ENCODE peak calls at places on chromosome 10, in eight cellular contexts. J, F, M, E, K, W, I and A are unnamed samples.

GRCh38 chr10:94500063-94500462 is 45.5 kb upstream of the HELLS start:
- DNase-seq in F (no peak), I (no peak), J (peak; percentile 5), E (no peak), K (no peak), W (peak; percentile 15), M (no peak), A (no peak)

GRCh38 chr10:130044067-130045061 is 66.3 kb downstream of the C10orf143 start:
- DNase-seq in E (no peak), F (no peak), K (no peak), M (no peak), W (no peak), J (no peak), I (no peak), A (no peak)

GRCh38 chr10:5571826-5572225 is 47.1 kb downstream of the CALML3 start:
- DNase-seq in J (no peak), M (no peak), F (no peak), K (no peak), I (no peak), W (no peak), E (no peak), A (no peak)

GRCh38 chr10:71963351-71963755 is 842 bp upstream of the CHST3 start:
- DNase-seq in J (no peak), F (no peak), M (no peak), W (no peak), I (peak; percentile 85), E (no peak), K (no peak), A (no peak)

GRCh38 chr10:105855791-105856190 is 1214.7 kb downstream of the SORCS3 start:
- DNase-seq in J (no peak), M (no peak), W (no peak), F (no peak), E (no peak), K (no peak), I (no peak), A (no peak)

GRCh38 chr10:37640301-37640700 is 217.1 kb downstream of the ZNF248 start:
- DNase-seq in M (no peak), W (no peak), K (no peak), J (no peak), E (no peak), I (no peak), F (no peak), A (no peak)

GRCh38 chr10:73577788-73578187 is 13.4 kb downstream of the USP54 start:
- DNase-seq in M (peak; percentile 73), K (no peak), W (peak; percentile 5), I (peak; percentile 83), E (no peak), J (peak; percentile 99), F (peak; percentile 41), A (no peak)

GRCh38 chr10:79014796-79015195 is 54.0 kb upstream of the ZMIZ1 start:
- DNase-seq in J (no peak), W (no peak), I (peak; percentile 15), E (no peak), K (no peak), M (no peak), F (peak; percentile 75), A (no peak)

GRCh38 chr10:101258179-101258885 is 29.1 kb upstream of the LBX1 start:
- DNase-seq in K (no peak), F (no peak), W (no peak), E (no peak), M (no peak), J (peak; percentile 32), I (no peak), A (no peak)

GRCh38 chr10:61001731-61002122 is 57.7 kb upstream of the RHOBTB1 start:
- DNase-seq in K (no peak), F (no peak), I (no peak), W (no peak), E (no peak), M (no peak), J (no peak), A (no peak)

GRCh38 chr10:70466951-70467350 is 11.6 kb upstream of the PALD1 start:
- DNase-seq in J (no peak), F (no peak), E (no peak), W (no peak), M (no peak), K (no peak), I (no peak), A (no peak)

GRCh38 chr10:124712704-124713407 is 31.3 kb downstream of the FAM53B start:
- DNase-seq in K (no peak), W (no peak), I (peak; percentile 32), M (no peak), F (no peak), E (no peak), J (no peak), A (no peak)

GRCh38 chr10:67612577-67613537 is 83.1 kb downstream of the CTNNA3 start:
- DNase-seq in M (no peak), E (peak; percentile 15), K (no peak), J (peak; percentile 62), I (no peak), F (no peak), W (no peak), A (no peak)

GRCh38 chr10:82925547-82925946 is 1050.6 kb downstream of the NRG3 start:
- DNase-seq in W (no peak), K (no peak), F (no peak), I (no peak), J (no peak), E (peak; percentile 25), M (no peak), A (no peak)

GRCh38 chr10:126129026-126129425 is 232.7 kb downstream of the FANK1 start:
- DNase-seq in I (no peak), W (no peak), F (no peak), E (no peak), M (no peak), K (no peak), J (no peak), A (no peak)

GRCh38 chr10:126130291-126130710 is 233.9 kb downstream of the FANK1 start:
- DNase-seq in I (peak; percentile 78), K (no peak), M (no peak), E (no peak), F (peak; percentile 26), W (no peak), J (no peak), A (no peak)

GRCh38 chr10:126126856-126127255 is 230.5 kb downstream of the FANK1 start:
- DNase-seq in J (no peak), I (no peak), F (no peak), E (no peak), W (no peak), M (no peak), K (no peak), A (no peak)

GRCh38 chr10:126127630-126128029 is 231.3 kb downstream of the FANK1 start:
- DNase-seq in E (no peak), F (no peak), J (no peak), I (no peak), W (no peak), K (no peak), M (no peak), A (no peak)

GRCh38 chr10:126128581-126128980 is 232.2 kb downstream of the FANK1 start:
- DNase-seq in W (no peak), F (no peak), K (no peak), J (no peak), I (no peak), E (no peak), M (no peak), A (no peak)
- TF ChIP-seq CTCF in W (no peak), F (no peak), K (no peak), J (no peak), I (no peak), E (no peak), M (no peak), A (no peak)

DNA sequence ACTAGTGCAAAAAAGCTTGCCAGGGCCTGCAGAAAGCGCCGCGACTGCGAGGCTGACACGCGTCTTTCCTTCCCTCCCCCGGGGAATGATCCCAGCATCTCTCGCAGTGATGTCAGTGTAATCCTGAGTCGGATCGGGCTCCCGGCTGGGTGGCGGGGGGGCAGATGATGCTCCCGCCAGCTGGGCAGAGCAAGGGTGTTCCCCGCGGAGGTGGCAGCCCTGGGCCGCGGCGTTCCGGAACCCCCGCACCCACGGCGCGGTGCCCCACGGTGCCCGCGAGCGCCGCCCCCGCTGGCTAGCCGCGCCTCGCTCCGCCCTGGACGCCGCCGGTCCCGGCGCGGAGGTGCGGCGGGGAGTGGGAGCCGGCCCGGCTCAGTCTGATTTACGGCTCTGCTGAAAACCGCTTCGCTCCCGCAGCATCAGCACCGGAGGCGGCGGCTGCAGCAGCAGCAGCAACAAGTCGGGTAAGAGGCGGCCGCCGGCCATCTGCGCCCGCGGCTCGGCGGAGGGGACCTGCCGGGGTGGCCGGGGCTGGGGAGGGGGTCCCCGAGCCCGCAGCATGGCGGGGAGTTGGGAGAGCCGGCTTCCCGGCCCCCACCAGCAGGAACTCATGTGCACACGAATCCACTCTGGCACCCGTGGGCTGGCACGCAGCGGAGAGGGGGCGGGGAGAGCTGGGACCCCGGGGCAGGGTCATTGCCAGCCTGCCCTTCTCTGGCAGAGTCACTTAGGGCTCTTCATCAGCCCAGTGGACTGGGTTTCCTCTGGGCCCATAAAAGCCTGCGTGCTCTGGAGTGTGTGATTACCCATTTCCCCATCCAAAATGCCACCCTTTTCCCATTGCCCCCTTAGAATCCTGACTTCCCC is at the start of gene ZNF365:
- DNase-seq in W (peak; percentile 84), J (peak; percentile 89), F (no peak), I (peak; percentile 51), K (peak; percentile 23), E (peak; percentile 38), M (peak; percentile 27), A (no peak)
- TF ChIP-seq CTCF in W (no peak), J (no peak), F (no peak), I (no peak), K (no peak), E (no peak), M (no peak), A (no peak)

DNA sequence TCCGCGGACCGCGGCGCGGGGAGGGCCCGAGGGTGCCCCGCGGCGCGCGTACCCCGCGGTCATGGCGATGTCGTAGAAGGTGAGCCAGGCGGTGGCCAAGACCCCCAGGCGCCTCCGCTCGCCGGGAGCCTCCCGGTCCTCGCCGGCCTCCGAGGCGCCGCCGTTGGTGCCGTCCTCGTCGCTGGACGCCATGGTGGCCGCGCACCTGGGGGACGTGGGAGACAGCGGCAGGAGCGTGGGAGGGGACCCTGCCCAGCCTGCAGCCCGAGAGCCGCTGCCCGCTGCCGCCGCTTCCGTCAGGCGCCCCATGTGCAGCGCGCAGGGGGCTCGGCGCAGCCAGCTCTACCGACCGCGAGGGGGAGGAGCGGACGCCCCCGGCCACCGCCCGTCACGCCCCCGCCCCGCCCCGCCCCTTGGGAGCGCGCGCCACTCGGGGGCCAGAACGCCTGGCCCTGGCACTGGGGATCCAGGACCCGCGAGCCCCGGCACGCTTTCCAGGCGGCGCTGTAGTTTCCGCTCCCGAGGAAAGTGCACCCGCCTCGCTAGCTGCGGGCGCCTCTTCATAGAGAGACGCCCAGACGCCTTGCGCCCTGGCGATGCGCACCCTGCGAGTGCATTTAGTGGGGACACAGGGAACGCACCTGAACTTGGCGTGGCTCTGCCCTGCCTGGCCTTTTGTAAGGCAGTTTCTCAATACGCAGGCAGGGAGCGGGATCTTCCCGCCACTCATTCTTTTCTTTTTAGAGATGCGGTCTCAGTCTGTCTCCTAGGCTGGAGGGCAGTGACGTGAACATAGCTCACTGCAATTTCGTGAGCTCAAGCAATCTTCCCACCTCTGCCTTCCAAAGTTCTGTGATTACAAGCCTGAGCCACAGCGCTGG is at the start of gene HACD1:
- DNase-seq in K (peak; percentile 76), W (peak; percentile 87), I (peak; percentile 81), M (peak; percentile 81), F (peak; percentile 56), J (peak; percentile 54), E (peak; percentile 81), A (no peak)
- TF ChIP-seq CTCF in K (peak; percentile 42), W (peak; percentile 41), I (peak; percentile 2), M (no peak), F (no peak), J (peak; percentile 24), E (no peak), A (no peak)

GRCh38 chr10:847868-848267 is 83.6 kb downstream of the LARP4B start:
- DNase-seq in F (no peak), W (peak; percentile 12), M (no peak), J (no peak), I (no peak), E (no peak), K (no peak), A (no peak)
- TF ChIP-seq CTCF in F (no peak), W (peak; percentile 22), M (no peak), J (no peak), I (no peak), E (no peak), K (no peak), A (no peak)